ENCODE peak calls at places on chromosome 1, in five cellular contexts. R is suprapubic skin, L is adrenal gland, P is tibial nerve, O is Peyer's patch. S is an unnamed sample. For H3K4me1, the result is how much of the 10 kb centered on the place peaks cover.

GRCh38 chr1:21837476-21837875 is 25.4 kb downstream of the LDLRAD2 start:
- DNase-seq in P (no peak), L (no peak), R (no peak), O (no peak), S (no peak)

GRCh38 chr1:153921803-153922075 is 1.0 kb downstream of the GATAD2B start:
- DNase-seq in O (no peak), L (no peak), P (no peak), R (no peak), S (no peak)

GRCh38 chr1:153616885-153617428 is 832 bp upstream of the S100A14 start:
- DNase-seq in R (no peak), P (no peak), O (no peak), L (no peak), S (no peak)

GRCh38 chr1:232440325-232441059 is 189.4 kb downstream of the SIPA1L2 start:
- DNase-seq in R (no peak), O (no peak), L (no peak), P (no peak), S (no peak)

GRCh38 chr1:40072142-40072541 is 24.9 kb downstream of the PPT1 start:
- DNase-seq in R (no peak), O (no peak), P (no peak), L (no peak), S (no peak)

GRCh38 chr1:27658951-27659496 is 13.0 kb downstream of the IFI6 start:
- DNase-seq in R (no peak), O (peak), P (no peak), L (peak), S (no peak)

GRCh38 chr1:175591083-175591743 is 152.2 kb downstream of the TNR start:
- DNase-seq in O (no peak), R (no peak), L (no peak), P (no peak), S (no peak)

GRCh38 chr1:212600071-212600915 is 8.3 kb upstream of the ATF3 start:
- DNase-seq in R (no peak), O (no peak), P (no peak), L (no peak), S (no peak)

GRCh38 chr1:206686486-206687249 is 2.0 kb downstream of the MAPKAPK2 start:
- DNase-seq in O (peak), P (no peak), L (no peak), R (no peak), S (no peak)

GRCh38 chr1:82517586-82517985 is 716.9 kb downstream of the ADGRL2 start:
- DNase-seq in L (peak), O (no peak), R (no peak), P (peak), S (no peak)

GRCh38 chr1:224809137-224809536 is 120.3 kb upstream of the DNAH14 start:
- DNase-seq in L (no peak), R (no peak), O (no peak), P (no peak), S (no peak)

GRCh38 chr1:24193046-24193445 is 6.0 kb upstream of the IFNLR1 start:
- DNase-seq in R (no peak), P (no peak), O (no peak), L (peak), S (no peak)
- H3K4me1 ChIP-seq in R (under half), P (under half), O (under half), L (under half), S (under half)

GRCh38 chr1:3672231-3672970 is 20.1 kb downstream of the TP73 start:
- DNase-seq in R (no peak), O (no peak), L (no peak), P (no peak), S (no peak)

GRCh38 chr1:3675436-3675835 is 23.1 kb downstream of the TP73 start:
- DNase-seq in L (no peak), O (no peak), R (no peak), P (no peak), S (no peak)

GRCh38 chr1:3672971-3673361 is 20.6 kb downstream of the TP73 start:
- DNase-seq in R (no peak), P (no peak), L (no peak), O (no peak), S (no peak)

GRCh38 chr1:3674100-3675094 is 22.1 kb downstream of the TP73 start:
- DNase-seq in O (no peak), P (no peak), L (no peak), R (no peak), S (no peak)

DNA sequence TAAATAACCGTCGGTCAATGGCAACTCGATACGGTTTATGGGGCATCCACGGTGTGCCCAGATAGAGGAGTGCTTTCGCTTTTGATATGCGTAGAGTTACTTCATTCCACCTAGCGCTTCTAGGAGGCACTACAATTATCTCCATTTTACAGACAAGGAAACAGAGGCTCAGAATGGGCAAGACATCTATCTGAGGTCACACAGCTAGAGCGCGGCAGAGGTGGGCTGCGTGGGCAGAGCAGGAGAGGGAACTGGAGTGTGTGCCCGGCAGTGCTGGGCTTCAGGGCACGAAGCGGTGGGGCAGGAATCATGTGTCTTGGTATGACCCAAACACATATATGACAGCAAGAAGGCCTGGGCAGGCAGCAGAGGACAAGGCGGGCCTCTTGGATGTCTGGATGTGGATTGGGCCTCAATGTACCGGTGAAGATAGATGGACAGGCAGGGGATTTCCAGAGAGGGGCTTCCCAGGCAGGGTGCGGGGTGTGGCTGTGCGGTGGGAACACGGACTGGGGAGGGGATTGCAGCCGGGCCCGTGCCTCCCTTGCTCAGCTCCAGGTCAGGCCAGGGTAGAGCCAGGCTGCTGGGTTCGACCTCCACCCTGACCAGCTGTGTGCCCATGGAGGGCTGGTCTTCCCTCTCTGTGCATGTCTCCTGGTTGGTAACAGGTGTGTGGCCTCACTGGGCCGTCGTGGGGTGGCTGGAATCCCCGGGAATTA is 21.2 kb downstream of the TP73 start:
- DNase-seq in P (no peak), O (no peak), R (no peak), L (no peak), S (no peak)
- TF ChIP-seq CTCF in P (no peak), O (peak), R (no peak), L (no peak), S (no peak)

DNA sequence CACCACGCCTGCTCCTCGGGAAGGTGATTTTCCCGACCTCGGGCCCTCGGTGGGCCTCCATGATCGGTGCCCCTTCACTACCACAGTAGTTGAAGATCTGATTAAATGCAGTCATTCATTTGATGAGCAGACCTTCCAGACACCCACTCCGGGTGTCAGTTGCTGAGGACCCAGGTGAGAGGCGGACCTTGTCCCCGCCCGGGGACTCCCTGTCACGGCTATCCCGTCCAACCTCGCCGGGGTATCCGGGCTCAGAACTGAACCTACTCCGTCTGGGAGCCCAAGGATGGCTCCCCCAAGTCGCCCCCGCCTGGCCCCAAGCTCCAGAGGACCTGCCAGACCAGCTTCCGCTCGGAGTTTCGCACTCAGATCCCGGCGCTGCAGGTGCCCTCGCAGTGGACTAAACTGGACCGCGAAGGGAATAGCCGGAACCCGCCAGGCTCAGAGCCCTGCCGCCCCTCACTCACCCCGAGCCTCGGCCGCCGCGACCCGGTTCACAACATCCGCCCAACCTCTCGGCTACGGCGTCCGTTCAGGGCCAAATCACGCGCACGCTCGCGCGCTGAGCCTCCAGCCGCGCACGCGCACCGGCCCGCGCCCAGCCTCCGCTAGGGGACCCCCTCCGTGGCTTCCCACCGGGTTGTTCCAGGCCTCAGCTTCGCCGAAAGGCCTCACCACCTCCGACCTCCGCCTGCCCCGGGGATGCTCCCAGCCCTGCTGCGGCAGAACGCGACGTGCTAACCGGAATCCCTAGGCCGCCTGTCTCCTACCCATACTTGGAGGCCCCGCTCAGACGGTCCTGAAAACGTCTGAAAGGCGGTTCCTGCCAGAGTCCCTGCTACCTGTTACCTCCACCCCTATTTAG is 22.3 kb downstream of the RNU1-3 start:
- DNase-seq in R (peak), O (peak), L (peak), P (peak), S (peak)
- TF ChIP-seq POLR2A in R (no peak), O (peak), L (peak), P (no peak), S (no peak)

DNA sequence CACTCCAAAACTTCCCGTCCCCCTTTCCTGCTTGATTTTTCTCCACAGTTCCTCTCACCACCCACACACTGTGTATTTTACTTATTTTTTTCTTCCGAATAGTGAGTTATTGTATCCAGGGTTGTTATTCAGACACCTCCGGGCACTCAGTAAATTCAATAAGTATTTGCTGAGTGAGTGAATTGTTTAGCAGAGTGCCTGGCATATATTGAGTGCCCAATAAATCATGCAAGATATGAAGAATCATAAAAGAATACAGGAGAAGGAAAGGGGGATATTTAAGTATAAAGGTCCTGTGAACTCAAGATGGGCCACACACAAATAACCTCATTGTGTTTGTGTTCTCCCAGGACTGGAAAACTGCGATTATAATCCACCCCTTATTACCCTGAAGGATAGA is 139.9 kb downstream of the GALNT2 start:
- DNase-seq in R (no peak), P (no peak), O (no peak), L (no peak), S (no peak)
- H3K4me1 ChIP-seq in R (under half), P (under half), O (under half), L (under half), S (half or more)

DNA sequence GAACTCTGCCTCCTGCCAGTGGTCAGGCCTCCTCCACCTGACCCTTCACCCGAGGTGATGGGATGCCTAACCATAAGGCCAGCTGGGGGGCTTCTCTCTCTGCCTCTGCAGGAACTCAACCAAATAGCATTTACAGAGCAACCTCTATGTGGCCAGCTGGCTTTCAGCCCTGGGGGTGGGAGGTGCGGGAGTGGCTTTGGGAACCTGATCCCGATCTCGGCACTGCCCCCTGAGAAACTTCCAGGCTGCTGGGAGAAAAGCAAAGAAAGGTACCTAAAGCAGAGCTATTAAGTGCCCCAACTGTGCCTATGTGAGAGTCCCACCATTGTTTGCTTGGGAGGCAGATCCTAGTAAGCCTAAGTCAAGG is 7.1 kb downstream of the KRTCAP2 start:
- DNase-seq in O (peak), R (peak), L (no peak), P (no peak), S (no peak)
- TF ChIP-seq CTCF in O (no peak), R (no peak), L (no peak), P (no peak), S (no peak)

GRCh38 chr1:33012165-33012564 is 24.5 kb downstream of the AK2 start:
- DNase-seq in L (no peak), P (no peak), R (no peak), O (no peak), S (no peak)

GRCh38 chr1:33013791-33014190 is 22.9 kb downstream of the AK2 start:
- DNase-seq in P (no peak), R (no peak), L (no peak), O (no peak), S (no peak)

GRCh38 chr1:33015216-33015615 is 21.5 kb downstream of the AK2 start:
- DNase-seq in L (no peak), O (no peak), P (no peak), R (no peak), S (no peak)

GRCh38 chr1:33017175-33017574 is 19.5 kb downstream of the AK2 start:
- DNase-seq in R (no peak), O (no peak), P (no peak), L (no peak), S (no peak)

GRCh38 chr1:33014464-33015170 is 22.1 kb downstream of the AK2 start:
- DNase-seq in R (no peak), P (no peak), L (no peak), O (no peak), S (no peak)
- TF ChIP-seq POLR2A in R (no peak), P (no peak), L (no peak), O (no peak), S (no peak)

DNA sequence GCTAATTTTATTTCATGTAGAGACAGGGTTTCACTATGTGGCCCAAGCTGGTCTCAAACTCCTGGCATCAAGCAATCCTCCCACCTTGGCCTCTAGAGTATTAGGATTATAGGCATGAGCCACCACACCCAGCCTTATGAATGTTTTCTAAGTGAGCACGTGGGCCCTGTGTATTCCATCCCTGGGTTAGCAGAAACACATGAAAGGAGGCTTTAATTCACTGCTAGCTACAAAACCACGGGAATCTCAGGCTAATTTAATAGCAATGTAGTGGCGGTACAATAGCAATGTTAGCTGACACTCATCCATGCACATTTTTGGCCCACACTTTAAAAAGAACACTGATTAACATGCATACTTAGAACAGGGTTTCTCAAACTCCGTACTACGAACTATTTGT is 32.0 kb downstream of the VTCN1 start:
- DNase-seq in P (no peak), L (no peak), R (no peak), O (no peak), S (no peak)
- H3K4me1 ChIP-seq in P (under half), L (under half), R (under half), O (under half), S (under half)

GRCh38 chr1:180365039-180365438 is 135.0 kb downstream of the LHX4 start:
- DNase-seq in O (no peak), R (no peak), P (no peak), L (no peak), S (no peak)
- TF ChIP-seq CTCF in O (no peak), R (no peak), P (no peak), L (no peak), S (no peak)

GRCh38 chr1:1573843-1574720 is 581 bp downstream of the SSU72 start:
- DNase-seq in P (peak), L (peak), O (peak), R (no peak), S (no peak)
- TF ChIP-seq POLR2A in P (no peak), L (no peak), O (no peak), R (no peak), S (no peak)